ENCODE peak calls at places on chromosomes 1 and 21, in nine cellular contexts. One of them, this sample, is unnamed.

GRCh38 chr1:1200876-1201810 is 5.2 kb downstream of the TNFRSF18 start:
- DNase-seq in ascending aorta: no peak
- DNase-seq in GM13977: peak
- DNase-seq in cardiac muscle cell: peak
- DNase-seq in fibroblast of lung: peak
- DNase-seq in HepG2: no peak
- DNase-seq in AG09309: no peak
- DNase-seq in endothelial cell: peak
- DNase-seq in testis: peak
- DNase-seq in this sample: no peak

GRCh38 chr1:181061891-181062777 is 26.4 kb upstream of the IER5 start:
- DNase-seq in fibroblast of lung: no peak
- DNase-seq in endothelial cell: no peak
- DNase-seq in cardiac muscle cell: no peak
- DNase-seq in AG09309: no peak
- DNase-seq in testis: no peak
- DNase-seq in GM13977: peak
- DNase-seq in ascending aorta: peak
- DNase-seq in HepG2: no peak
- DNase-seq in this sample: no peak

GRCh38 chr1:231557411-231557810 is 28.9 kb downstream of the TSNAX start:
- DNase-seq in testis: no peak
- DNase-seq in HepG2: no peak
- DNase-seq in GM13977: no peak
- DNase-seq in ascending aorta: no peak
- DNase-seq in AG09309: no peak
- DNase-seq in fibroblast of lung: peak
- DNase-seq in cardiac muscle cell: no peak
- DNase-seq in endothelial cell: no peak
- DNase-seq in this sample: no peak

GRCh38 chr1:109827466-109827865 is 63.7 kb upstream of the EPS8L3 start:
- DNase-seq in ascending aorta: peak
- DNase-seq in HepG2: no peak
- DNase-seq in GM13977: no peak
- DNase-seq in endothelial cell: no peak
- DNase-seq in AG09309: no peak
- DNase-seq in fibroblast of lung: peak
- DNase-seq in cardiac muscle cell: no peak
- DNase-seq in testis: no peak
- DNase-seq in this sample: no peak

GRCh38 chr1:54703471-54703870 is 12.2 kb upstream of the TTC4 start:
- DNase-seq in ascending aorta: peak
- DNase-seq in testis: no peak
- DNase-seq in HepG2: no peak
- DNase-seq in GM13977: no peak
- DNase-seq in AG09309: no peak
- DNase-seq in endothelial cell: no peak
- DNase-seq in cardiac muscle cell: no peak
- DNase-seq in fibroblast of lung: no peak
- DNase-seq in this sample: no peak

GRCh38 chr1:172902200-172902599 is 148.5 kb downstream of the TNFSF18 start:
- DNase-seq in ascending aorta: no peak
- DNase-seq in cardiac muscle cell: no peak
- DNase-seq in testis: no peak
- DNase-seq in AG09309: no peak
- DNase-seq in HepG2: no peak
- DNase-seq in endothelial cell: no peak
- DNase-seq in fibroblast of lung: no peak
- DNase-seq in GM13977: no peak
- DNase-seq in this sample: no peak

GRCh38 chr1:67983867-67984266 is 66.6 kb downstream of the DIRAS3 start:
- DNase-seq in fibroblast of lung: no peak
- DNase-seq in AG09309: no peak
- DNase-seq in GM13977: no peak
- DNase-seq in ascending aorta: no peak
- DNase-seq in cardiac muscle cell: no peak
- DNase-seq in endothelial cell: no peak
- DNase-seq in HepG2: no peak
- DNase-seq in testis: no peak
- DNase-seq in this sample: no peak

GRCh38 chr21:32585970-32586369 is 647 bp upstream of the TCP10L start:
- DNase-seq in cardiac muscle cell: no peak
- DNase-seq in AG09309: no peak
- DNase-seq in GM13977: no peak
- DNase-seq in ascending aorta: no peak
- DNase-seq in fibroblast of lung: no peak
- DNase-seq in testis: no peak
- DNase-seq in HepG2: no peak
- DNase-seq in endothelial cell: no peak
- DNase-seq in this sample: no peak

GRCh38 chr1:198620951-198621824 is 17.7 kb upstream of the PTPRC start:
- DNase-seq in testis: no peak
- DNase-seq in ascending aorta: no peak
- DNase-seq in AG09309: no peak
- DNase-seq in fibroblast of lung: no peak
- DNase-seq in HepG2: no peak
- DNase-seq in cardiac muscle cell: no peak
- DNase-seq in GM13977: no peak
- DNase-seq in endothelial cell: no peak
- DNase-seq in this sample: no peak

GRCh38 chr1:58950897-58951296 is 167.1 kb upstream of the JUN start:
- DNase-seq in GM13977: no peak
- DNase-seq in ascending aorta: no peak
- DNase-seq in fibroblast of lung: no peak
- DNase-seq in AG09309: no peak
- DNase-seq in testis: no peak
- DNase-seq in HepG2: no peak
- DNase-seq in endothelial cell: no peak
- DNase-seq in cardiac muscle cell: no peak
- DNase-seq in this sample: no peak

GRCh38 chr1:87989346-87989745 is 660.7 kb downstream of the LMO4 start:
- DNase-seq in HepG2: no peak
- DNase-seq in testis: no peak
- DNase-seq in ascending aorta: no peak
- DNase-seq in cardiac muscle cell: no peak
- DNase-seq in endothelial cell: no peak
- DNase-seq in GM13977: no peak
- DNase-seq in AG09309: no peak
- DNase-seq in fibroblast of lung: no peak
- DNase-seq in this sample: no peak

GRCh38 chr1:243343970-243344749 is 88.3 kb downstream of the SDCCAG8 start:
- DNase-seq in fibroblast of lung: peak
- DNase-seq in cardiac muscle cell: peak
- DNase-seq in endothelial cell: no peak
- DNase-seq in testis: no peak
- DNase-seq in ascending aorta: no peak
- DNase-seq in AG09309: no peak
- DNase-seq in GM13977: peak
- DNase-seq in HepG2: peak
- DNase-seq in this sample: no peak

GRCh38 chr1:244782056-244782455 is 53.4 kb upstream of the COX20 start:
- DNase-seq in fibroblast of lung: no peak
- DNase-seq in HepG2: no peak
- DNase-seq in testis: no peak
- DNase-seq in GM13977: no peak
- DNase-seq in AG09309: no peak
- DNase-seq in cardiac muscle cell: no peak
- DNase-seq in endothelial cell: no peak
- DNase-seq in ascending aorta: peak
- DNase-seq in this sample: no peak

GRCh38 chr1:34858901-34859441 is 578 bp downstream of the SMIM12 start:
- DNase-seq in ascending aorta: peak
- DNase-seq in AG09309: no peak
- DNase-seq in fibroblast of lung: peak
- DNase-seq in testis: no peak
- DNase-seq in HepG2: no peak
- DNase-seq in cardiac muscle cell: peak
- DNase-seq in GM13977: no peak
- DNase-seq in endothelial cell: peak
- DNase-seq in this sample: no peak

GRCh38 chr1:171222961-171223360 is 25.3 kb upstream of the FMO1 start:
- DNase-seq in testis: no peak
- DNase-seq in endothelial cell: no peak
- DNase-seq in fibroblast of lung: peak
- DNase-seq in AG09309: no peak
- DNase-seq in ascending aorta: no peak
- DNase-seq in HepG2: no peak
- DNase-seq in cardiac muscle cell: no peak
- DNase-seq in GM13977: no peak
- DNase-seq in this sample: no peak

GRCh38 chr1:184773762-184774320 is 19.2 kb upstream of the EDEM3 start:
- DNase-seq in testis: peak
- DNase-seq in GM13977: no peak
- DNase-seq in fibroblast of lung: no peak
- DNase-seq in endothelial cell: no peak
- DNase-seq in HepG2: no peak
- DNase-seq in ascending aorta: no peak
- DNase-seq in AG09309: no peak
- DNase-seq in cardiac muscle cell: no peak
- DNase-seq in this sample: no peak

GRCh38 chr1:5494518-5494917 is 497.7 kb downstream of the NPHP4 start:
- DNase-seq in AG09309: no peak
- DNase-seq in GM13977: no peak
- DNase-seq in HepG2: no peak
- DNase-seq in fibroblast of lung: no peak
- DNase-seq in ascending aorta: no peak
- DNase-seq in cardiac muscle cell: no peak
- DNase-seq in endothelial cell: no peak
- DNase-seq in testis: peak
- DNase-seq in this sample: no peak

GRCh38 chr1:179314928-179315327 is 21.3 kb downstream of the SOAT1 start:
- DNase-seq in fibroblast of lung: no peak
- DNase-seq in endothelial cell: no peak
- DNase-seq in HepG2: no peak
- DNase-seq in AG09309: no peak
- DNase-seq in cardiac muscle cell: no peak
- DNase-seq in testis: peak
- DNase-seq in GM13977: no peak
- DNase-seq in ascending aorta: no peak
- DNase-seq in this sample: no peak

GRCh38 chr1:168473164-168473563 is 70.6 kb downstream of the XCL2 start:
- DNase-seq in fibroblast of lung: no peak
- DNase-seq in testis: no peak
- DNase-seq in ascending aorta: no peak
- DNase-seq in GM13977: no peak
- DNase-seq in HepG2: no peak
- DNase-seq in endothelial cell: no peak
- DNase-seq in cardiac muscle cell: no peak
- DNase-seq in AG09309: no peak
- DNase-seq in this sample: no peak

GRCh38 chr1:50425376-50426107 is 2.3 kb upstream of the DMRTA2 start:
- DNase-seq in GM13977: peak
- DNase-seq in ascending aorta: no peak
- DNase-seq in fibroblast of lung: no peak
- DNase-seq in cardiac muscle cell: no peak
- DNase-seq in AG09309: no peak
- DNase-seq in HepG2: no peak
- DNase-seq in testis: no peak
- DNase-seq in endothelial cell: peak
- DNase-seq in this sample: no peak
- TF ChIP-seq CTCF in GM13977: no peak
- TF ChIP-seq CTCF in ascending aorta: no peak
- TF ChIP-seq CTCF in fibroblast of lung: no peak
- TF ChIP-seq CTCF in cardiac muscle cell: peak
- TF ChIP-seq CTCF in AG09309: peak
- TF ChIP-seq CTCF in HepG2: no peak
- TF ChIP-seq CTCF in testis: no peak
- TF ChIP-seq CTCF in endothelial cell: no peak
- TF ChIP-seq CTCF in this sample: no peak

GRCh38 chr1:50684185-50684584 is 260.9 kb upstream of the DMRTA2 start:
- DNase-seq in ascending aorta: no peak
- DNase-seq in cardiac muscle cell: no peak
- DNase-seq in testis: no peak
- DNase-seq in HepG2: no peak
- DNase-seq in AG09309: no peak
- DNase-seq in GM13977: no peak
- DNase-seq in fibroblast of lung: no peak
- DNase-seq in endothelial cell: no peak
- DNase-seq in this sample: no peak
- TF ChIP-seq CTCF in ascending aorta: no peak
- TF ChIP-seq CTCF in cardiac muscle cell: no peak
- TF ChIP-seq CTCF in testis: no peak
- TF ChIP-seq CTCF in HepG2: no peak
- TF ChIP-seq CTCF in AG09309: peak
- TF ChIP-seq CTCF in GM13977: no peak
- TF ChIP-seq CTCF in fibroblast of lung: no peak
- TF ChIP-seq CTCF in endothelial cell: peak
- TF ChIP-seq CTCF in this sample: no peak

GRCh38 chr1:91546876-91547275 is 46.2 kb downstream of the CDC7 start:
- DNase-seq in HepG2: no peak
- DNase-seq in endothelial cell: no peak
- DNase-seq in AG09309: no peak
- DNase-seq in ascending aorta: no peak
- DNase-seq in testis: peak
- DNase-seq in cardiac muscle cell: no peak
- DNase-seq in GM13977: no peak
- DNase-seq in fibroblast of lung: no peak
- DNase-seq in this sample: no peak
- TF ChIP-seq CTCF in HepG2: peak
- TF ChIP-seq CTCF in endothelial cell: no peak
- TF ChIP-seq CTCF in AG09309: peak
- TF ChIP-seq CTCF in ascending aorta: no peak
- TF ChIP-seq CTCF in testis: no peak
- TF ChIP-seq CTCF in cardiac muscle cell: peak
- TF ChIP-seq CTCF in GM13977: no peak
- TF ChIP-seq CTCF in fibroblast of lung: no peak
- TF ChIP-seq CTCF in this sample: no peak

GRCh38 chr1:29195875-29196274 is 14.2 kb upstream of the SRSF4 start:
- DNase-seq in HepG2: no peak
- DNase-seq in fibroblast of lung: no peak
- DNase-seq in AG09309: no peak
- DNase-seq in testis: no peak
- DNase-seq in endothelial cell: no peak
- DNase-seq in GM13977: no peak
- DNase-seq in ascending aorta: no peak
- DNase-seq in cardiac muscle cell: no peak
- DNase-seq in this sample: no peak

GRCh38 chr1:29196863-29197589 is 15.3 kb upstream of the SRSF4 start:
- DNase-seq in GM13977: no peak
- DNase-seq in AG09309: peak
- DNase-seq in ascending aorta: no peak
- DNase-seq in HepG2: no peak
- DNase-seq in endothelial cell: no peak
- DNase-seq in cardiac muscle cell: no peak
- DNase-seq in fibroblast of lung: peak
- DNase-seq in testis: no peak
- DNase-seq in this sample: peak

GRCh38 chr1:29197993-29198392 is 16.3 kb upstream of the SRSF4 start:
- DNase-seq in endothelial cell: no peak
- DNase-seq in fibroblast of lung: no peak
- DNase-seq in ascending aorta: no peak
- DNase-seq in GM13977: no peak
- DNase-seq in HepG2: no peak
- DNase-seq in AG09309: no peak
- DNase-seq in testis: no peak
- DNase-seq in cardiac muscle cell: no peak
- DNase-seq in this sample: no peak

GRCh38 chr1:29200905-29201594 is 19.4 kb upstream of the SRSF4 start:
- DNase-seq in AG09309: no peak
- DNase-seq in HepG2: no peak
- DNase-seq in ascending aorta: no peak
- DNase-seq in GM13977: no peak
- DNase-seq in fibroblast of lung: no peak
- DNase-seq in endothelial cell: no peak
- DNase-seq in cardiac muscle cell: no peak
- DNase-seq in testis: no peak
- DNase-seq in this sample: no peak

GRCh38 chr1:29197590-29197924 is 15.9 kb upstream of the SRSF4 start:
- DNase-seq in fibroblast of lung: peak
- DNase-seq in HepG2: peak
- DNase-seq in endothelial cell: peak
- DNase-seq in testis: peak
- DNase-seq in AG09309: no peak
- DNase-seq in ascending aorta: no peak
- DNase-seq in cardiac muscle cell: peak
- DNase-seq in GM13977: no peak
- DNase-seq in this sample: no peak
- TF ChIP-seq CTCF in fibroblast of lung: peak
- TF ChIP-seq CTCF in HepG2: peak
- TF ChIP-seq CTCF in endothelial cell: no peak
- TF ChIP-seq CTCF in testis: peak
- TF ChIP-seq CTCF in AG09309: peak
- TF ChIP-seq CTCF in ascending aorta: no peak
- TF ChIP-seq CTCF in cardiac muscle cell: peak
- TF ChIP-seq CTCF in GM13977: peak
- TF ChIP-seq CTCF in this sample: peak